ENCODE peak calls at places on chromosome 7, in nine cellular contexts. K is ovary, I is suprapubic skin, Z is tibial nerve, D is A549, O is GM12878, E is HepG2, U is stomach, B is transverse colon. G is an unnamed sample.

GRCh38 chr7:143263266-143264195 is at the start of gene GSTK1:
- DNase-seq in K (peak; percentile 75), I (peak; percentile 89), Z (peak; percentile 66), D (peak; percentile 64), O (peak; percentile 21), E (peak; percentile 66), U (peak; percentile 85), B (peak; percentile 89), G (peak; percentile 90)

GRCh38 chr7:27064169-27064568 is 31.6 kb downstream of the HOXA1 start:
- DNase-seq in K (no peak), I (no peak), Z (no peak), D (no peak), O (no peak), E (no peak), U (no peak), B (no peak), G (no peak)

GRCh38 chr7:76282344-76283253 is 19.9 kb upstream of the HSPB1 start:
- DNase-seq in K (peak; percentile 73), I (no peak), Z (no peak), D (no peak), O (no peak), E (no peak), U (no peak), B (no peak), G (no peak)

GRCh38 chr7:38795596-38795995 is 113.4 kb downstream of the VPS41 start:
- DNase-seq in K (no peak), I (no peak), Z (no peak), D (no peak), O (no peak), E (no peak), U (no peak), B (no peak), G (no peak)

GRCh38 chr7:158595068-158595467 is 7.4 kb upstream of the PTPRN2 start:
- DNase-seq in K (no peak), I (no peak), Z (no peak), D (peak; percentile 26), O (peak; percentile 8), E (no peak), U (no peak), B (no peak), G (no peak)

GRCh38 chr7:149529136-149529718 is 31.6 kb upstream of the ZNF746 start:
- DNase-seq in K (no peak), I (no peak), Z (no peak), D (no peak), O (no peak), E (no peak), U (no peak), B (no peak), G (no peak)

GRCh38 chr7:139702811-139703467 is 74.9 kb downstream of the HIPK2 start:
- DNase-seq in K (no peak), I (no peak), Z (no peak), D (no peak), O (no peak), E (no peak), U (peak; percentile 25), B (peak; percentile 30), G (no peak)

GRCh38 chr7:149014309-149014708 is 14.0 kb downstream of the PDIA4 start:
- DNase-seq in K (no peak), I (no peak), Z (no peak), D (no peak), O (no peak), E (no peak), U (no peak), B (no peak), G (no peak)

GRCh38 chr7:149496642-149497391 is 792 bp downstream of the ZNF746 start:
- DNase-seq in K (peak; percentile 70), I (peak; percentile 75), Z (no peak), D (peak; percentile 29), O (no peak), E (no peak), U (peak; percentile 43), B (peak; percentile 58), G (peak; percentile 80)

GRCh38 chr7:116239019-116239418 is 28.7 kb downstream of the TES start:
- DNase-seq in K (no peak), I (no peak), Z (no peak), D (no peak), O (no peak), E (no peak), U (no peak), B (no peak), G (peak; percentile 68)

GRCh38 chr7:130887182-130888016 is 153.4 kb upstream of the KLF14 start:
- DNase-seq in K (no peak), I (no peak), Z (no peak), D (peak; percentile 82), O (no peak), E (peak; percentile 56), U (no peak), B (no peak), G (no peak)

GRCh38 chr7:135248546-135248945 is 14.9 kb downstream of the STRA8 start:
- DNase-seq in K (no peak), I (no peak), Z (no peak), D (no peak), O (no peak), E (no peak), U (no peak), B (no peak), G (no peak)

GRCh38 chr7:39838326-39838725 is 111.7 kb upstream of the CDK13 start:
- DNase-seq in K (peak; percentile 55), I (no peak), Z (no peak), D (no peak), O (no peak), E (no peak), U (no peak), B (peak; percentile 26), G (peak; percentile 76)

GRCh38 chr7:11436773-11437524 is 395.0 kb downstream of the THSD7A start:
- DNase-seq in K (no peak), I (no peak), Z (no peak), D (no peak), O (no peak), E (no peak), U (no peak), B (no peak), G (no peak)

GRCh38 chr7:11434371-11434770 is 397.6 kb downstream of the THSD7A start:
- DNase-seq in K (no peak), I (no peak), Z (no peak), D (no peak), O (no peak), E (no peak), U (no peak), B (no peak), G (no peak)

GRCh38 chr7:11437987-11438386 is 394.0 kb downstream of the THSD7A start:
- DNase-seq in K (no peak), I (no peak), Z (no peak), D (no peak), O (no peak), E (no peak), U (no peak), B (no peak), G (no peak)

GRCh38 chr7:11436317-11436716 is 395.7 kb downstream of the THSD7A start:
- DNase-seq in K (no peak), I (no peak), Z (no peak), D (no peak), O (no peak), E (no peak), U (no peak), B (no peak), G (no peak)
- H3K4me1 ChIP-seq in K (no peaks in the 10 kb centered on the region), I (no peaks in the 10 kb centered on the region), Z (peaks cover 37% of the 10 kb centered on the region), D (peaks cover 22% of the 10 kb centered on the region), O (no peaks in the 10 kb centered on the region), E (no peaks in the 10 kb centered on the region), U (no peaks in the 10 kb centered on the region), B (no peaks in the 10 kb centered on the region), G (no peaks in the 10 kb centered on the region)

DNA sequence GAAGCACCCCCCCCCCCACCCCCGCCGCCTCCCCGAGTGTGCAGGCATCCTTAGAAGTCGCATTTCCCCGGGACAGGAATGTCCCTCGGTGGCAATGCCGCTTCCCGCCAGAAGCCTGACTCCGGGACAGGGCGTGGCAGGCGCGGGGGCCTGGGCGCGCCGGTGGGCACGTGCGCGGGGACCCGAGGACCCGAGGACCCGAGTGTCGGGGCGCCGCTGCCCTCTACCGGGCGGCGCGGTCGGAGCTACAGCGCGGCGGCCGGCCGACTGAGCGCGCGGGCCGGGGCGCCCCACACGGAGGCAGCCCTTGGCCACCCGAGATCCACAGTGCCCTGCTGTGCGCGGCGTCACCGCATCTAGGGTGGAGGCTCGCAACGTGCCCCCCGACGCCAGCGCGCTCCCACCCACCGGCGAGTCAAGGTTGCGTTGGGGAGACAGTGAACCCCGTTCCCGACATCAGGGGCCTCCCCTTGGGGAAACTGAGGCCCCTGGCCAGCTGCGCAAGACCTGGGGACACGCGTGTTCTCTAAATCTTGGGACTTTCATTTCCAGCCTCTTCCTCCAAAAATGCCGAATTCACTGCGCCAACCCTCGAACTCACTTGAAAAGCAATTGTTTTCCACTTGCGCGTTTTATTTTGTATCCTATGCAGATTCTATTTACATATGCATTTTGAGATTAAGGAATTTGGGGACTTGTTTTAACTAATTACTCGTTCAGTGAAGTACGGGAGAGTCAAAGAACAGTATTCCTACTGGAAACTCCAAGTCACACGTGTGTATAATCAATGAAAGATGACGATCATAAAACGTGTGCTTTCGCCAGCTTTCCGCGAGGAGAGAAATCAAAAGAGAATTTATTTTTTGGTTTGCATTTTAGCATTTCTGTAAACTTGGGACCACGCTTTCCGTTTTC is 3.1 kb upstream of the CUX1 start:
- DNase-seq in K (peak; percentile 68), I (peak; percentile 75), Z (peak; percentile 15), D (peak; percentile 70), O (no peak), E (peak; percentile 36), U (peak; percentile 69), B (peak; percentile 72), G (peak; percentile 77)
- TF ChIP-seq EP300 in K (no peak), I (no peak), Z (no peak), D (no peak), O (no peak), E (no peak), U (no peak), B (no peak), G (no peak)

GRCh38 chr7:16089191-16089590 is 332.1 kb downstream of the CRPPA start:
- DNase-seq in K (no peak), I (no peak), Z (no peak), D (no peak), O (no peak), E (no peak), U (no peak), B (no peak), G (no peak)
- H3K4me1 ChIP-seq in K (no peaks in the 10 kb centered on the region), I (no peaks in the 10 kb centered on the region), Z (peaks cover 15% of the 10 kb centered on the region), D (peaks cover 9% of the 10 kb centered on the region), O (no peaks in the 10 kb centered on the region), E (no peaks in the 10 kb centered on the region), U (no peaks in the 10 kb centered on the region), B (peaks cover 3% of the 10 kb centered on the region), G (no peaks in the 10 kb centered on the region)

GRCh38 chr7:128044064-128044463 is 12.8 kb upstream of the LRRC4 start:
- DNase-seq in K (no peak), I (no peak), Z (no peak), D (no peak), O (no peak), E (no peak), U (no peak), B (no peak), G (no peak)

GRCh38 chr7:128042027-128042426 is 10.8 kb upstream of the LRRC4 start:
- DNase-seq in K (no peak), I (no peak), Z (no peak), D (no peak), O (no peak), E (no peak), U (no peak), B (no peak), G (no peak)

GRCh38 chr7:128040205-128040604 is 9.0 kb upstream of the LRRC4 start:
- DNase-seq in K (no peak), I (no peak), Z (no peak), D (no peak), O (no peak), E (no peak), U (no peak), B (no peak), G (no peak)

GRCh38 chr7:128039487-128040099 is 8.4 kb upstream of the LRRC4 start:
- DNase-seq in K (no peak), I (no peak), Z (no peak), D (no peak), O (no peak), E (no peak), U (no peak), B (no peak), G (no peak)

GRCh38 chr7:128041203-128041602 is 10.0 kb upstream of the LRRC4 start:
- DNase-seq in K (no peak), I (no peak), Z (no peak), D (no peak), O (no peak), E (no peak), U (no peak), B (no peak), G (no peak)
- TF ChIP-seq EP300 in K (no peak), I (no peak), Z (no peak), D (no peak), O (no peak), E (no peak), U (no peak), B (no peak), G (no peak)

G was measured in sigmoid colon.